ENCODE peak calls at places on chromosomes 5 and 9, in four cellular contexts. N is K562, X is H1, M is SK-N-SH. Y is an unnamed sample.

GRCh38 chr5:52148679-52149078 is 639.0 kb upstream of the ITGA1 start:
- DNase-seq in M (no peak), X (no peak), N (no peak), Y (no peak)

GRCh38 chr5:88502179-88503064 is 233.8 kb upstream of the TMEM161B start:
- DNase-seq in N (no peak), X (no peak), M (no peak), Y (no peak)

GRCh38 chr5:149371296-149371962 is 7.7 kb downstream of the IL17B start:
- DNase-seq in M (peak; percentile 83), X (no peak), N (peak; percentile 82), Y (peak; percentile 79)

GRCh38 chr9:105930007-105930627 is 235.8 kb downstream of the TMEM38B start:
- DNase-seq in X (no peak), M (peak; percentile 26), N (no peak), Y (no peak)

GRCh38 chr5:157607371-157608161 is 32.0 kb upstream of the ADAM19 start:
- DNase-seq in X (no peak), N (peak; percentile 33), M (no peak), Y (no peak)

GRCh38 chr9:14030350-14030823 is 283.6 kb downstream of the NFIB start:
- DNase-seq in M (peak; percentile 15), N (no peak), X (no peak), Y (no peak)

GRCh38 chr5:156351423-156351822 is 24.5 kb downstream of the SGCD start:
- DNase-seq in M (no peak), X (no peak), N (no peak), Y (no peak)

GRCh38 chr5:176823076-176823481 is 12.7 kb downstream of the UNC5A start:
- DNase-seq in M (peak; percentile 68), X (no peak), N (no peak), Y (no peak)

GRCh38 chr9:122087406-122088200 is 5.5 kb downstream of the TTLL11 start:
- DNase-seq in M (no peak), N (no peak), X (no peak), Y (no peak)

GRCh38 chr5:15620501-15620900 is 120.5 kb downstream of the FBXL7 start:
- DNase-seq in M (no peak), N (no peak), X (no peak), Y (no peak)

GRCh38 chr9:72527801-72528195 is 6.4 kb downstream of the TMC1 start:
- DNase-seq in M (no peak), X (no peak), N (no peak), Y (no peak)

GRCh38 chr9:128231638-128232568 is 28.7 kb downstream of the DNM1 start:
- DNase-seq in M (no peak), X (no peak), N (no peak), Y (no peak)

GRCh38 chr5:33241826-33242225 is 198.9 kb upstream of the TARS1 start:
- DNase-seq in N (no peak), X (no peak), M (no peak), Y (no peak)

GRCh38 chr9:19720374-19720773 is 68.5 kb downstream of the SLC24A2 start:
- DNase-seq in N (no peak), X (no peak), M (no peak), Y (no peak)

GRCh38 chr9:114339130-114339908 is 9.7 kb downstream of the ORM2 start:
- DNase-seq in X (peak; percentile 38), M (peak; percentile 86), N (peak; percentile 86), Y (peak; percentile 70)

GRCh38 chr5:34555699-34556513 is 100.2 kb upstream of the RAI14 start:
- DNase-seq in X (no peak), M (no peak), N (no peak), Y (no peak)

GRCh38 chr9:134536101-134536900 is 105.3 kb upstream of the COL5A1 start:
- DNase-seq in M (no peak), X (no peak), N (no peak), Y (no peak)

GRCh38 chr5:56740000-56740399 is 75.3 kb upstream of the MAP3K1 start:
- DNase-seq in N (no peak), M (no peak), X (no peak), Y (no peak)

GRCh38 chr5:91151947-91152346 is 231.2 kb downstream of the ARRDC3 start:
- DNase-seq in M (no peak), N (no peak), X (no peak), Y (no peak)

GRCh38 chr9:70131296-70131695 is 87.6 kb downstream of the MAMDC2 start:
- DNase-seq in X (no peak), N (no peak), M (no peak), Y (no peak)

GRCh38 chr9:119698535-119698934 is 329.3 kb upstream of the BRINP1 start:
- DNase-seq in X (no peak), M (no peak), N (no peak), Y (no peak)

GRCh38 chr5:72531496-72532190 is 24.4 kb upstream of the ZNF366 start:
- DNase-seq in M (no peak), X (no peak), N (no peak), Y (no peak)

GRCh38 chr5:125209650-125210049 is 463.2 kb upstream of the ZNF608 start:
- DNase-seq in X (no peak), N (no peak), M (no peak), Y (no peak)

GRCh38 chr9:130030821-130031481 is 12.0 kb downstream of the FNBP1 start:
- DNase-seq in N (no peak), X (no peak), M (no peak), Y (no peak)

GRCh38 chr9:72592501-72593403 is 71.3 kb downstream of the TMC1 start:
- DNase-seq in X (no peak), N (peak; percentile 53), M (peak; percentile 50), Y (no peak)

GRCh38 chr5:136057401-136057951 is 28.7 kb downstream of the TGFBI start:
- DNase-seq in N (no peak), X (no peak), M (no peak), Y (no peak)

GRCh38 chr9:129333961-129334743 is 156.1 kb upstream of the IER5L start:
- DNase-seq in M (peak; percentile 93), N (peak; percentile 69), X (peak; percentile 94), Y (peak; percentile 91)

GRCh38 chr5:135204151-135204600 is 170.1 kb upstream of the PITX1 start:
- DNase-seq in M (peak; percentile 44), N (peak; percentile 42), X (no peak), Y (no peak)

GRCh38 chr9:115118471-115119156 is 657 bp upstream of the TNC start:
- DNase-seq in M (peak; percentile 75), X (peak; percentile 77), N (no peak), Y (peak; percentile 65)

GRCh38 chr5:174301848-174302625 is 256.5 kb downstream of the NSG2 start:
- DNase-seq in M (no peak), X (no peak), N (no peak), Y (no peak)

GRCh38 chr9:93558503-93558902 is 17.9 kb upstream of the PHF2 start:
- DNase-seq in M (no peak), N (no peak), X (no peak), Y (no peak)

GRCh38 chr9:121954477-121955175 is 138.5 kb downstream of the TTLL11 start:
- DNase-seq in X (no peak), M (peak; percentile 46), N (no peak), Y (no peak)

GRCh38 chr5:116576043-116576713 is 1.6 kb upstream of the SEMA6A start:
- DNase-seq in N (peak; percentile 83), M (peak; percentile 94), X (peak; percentile 83), Y (peak; percentile 90)

GRCh38 chr9:91026266-91026665 is 224.6 kb downstream of the SYK start:
- DNase-seq in N (no peak), M (no peak), X (no peak), Y (no peak)
- TF ChIP-seq TEAD4 in N (no peak), M (no peak), X (no peak), Y (no peak)

DNA sequence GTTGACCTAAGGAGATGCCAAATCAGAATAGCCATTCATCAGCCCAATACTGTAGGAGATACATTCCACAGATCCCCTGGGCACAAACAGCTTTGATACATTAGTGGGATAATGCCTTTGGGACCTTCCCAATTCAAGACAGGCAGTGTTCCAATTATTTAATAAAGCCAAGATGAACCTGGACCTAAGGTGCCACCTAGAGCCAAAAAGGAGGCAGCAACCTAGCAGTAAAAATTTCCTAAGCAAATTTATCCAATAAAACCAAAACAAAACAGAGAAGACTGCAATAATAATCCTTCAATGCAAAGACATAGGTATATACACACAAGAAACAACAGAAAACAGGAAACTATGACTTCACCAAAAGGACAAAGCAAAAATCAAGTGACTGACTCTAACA is 253.0 kb downstream of the HINT1 start:
- DNase-seq in X (no peak), M (no peak), N (no peak), Y (no peak)
- TF ChIP-seq CTCF in X (no peak), M (no peak), N (peak; percentile 29), Y (no peak)

GRCh38 chr5:142235870-142236672 is 88.8 kb downstream of the SPRY4 start:
- DNase-seq in N (no peak), M (no peak), X (no peak), Y (peak; percentile 25)

GRCh38 chr5:142235050-142235797 is 89.6 kb downstream of the SPRY4 start:
- DNase-seq in N (no peak), M (no peak), X (peak; percentile 80), Y (peak; percentile 78)

GRCh38 chr5:142237707-142238106 is 87.1 kb downstream of the SPRY4 start:
- DNase-seq in N (no peak), X (no peak), M (no peak), Y (no peak)

GRCh38 chr5:142242272-142242671 is 82.5 kb downstream of the SPRY4 start:
- DNase-seq in X (no peak), M (no peak), N (no peak), Y (no peak)

GRCh38 chr5:142239394-142240159 is 85.2 kb downstream of the SPRY4 start:
- DNase-seq in M (no peak), N (no peak), X (no peak), Y (no peak)
- TF ChIP-seq TEAD4 in M (no peak), N (no peak), X (no peak), Y (no peak)

GRCh38 chr9:22228542-22228941 is 218.1 kb upstream of the DMRTA1 start:
- DNase-seq in N (no peak), M (no peak), X (no peak), Y (no peak)
- TF ChIP-seq CTCF in N (no peak), M (peak; percentile 50), X (no peak), Y (no peak)

GRCh38 chr5:78221467-78221866 is 73.0 kb downstream of the AP3B1 start:
- DNase-seq in M (no peak), X (no peak), N (no peak), Y (no peak)

GRCh38 chr5:78224358-78224757 is 70.1 kb downstream of the AP3B1 start:
- DNase-seq in N (no peak), X (no peak), M (no peak), Y (no peak)

DNA sequence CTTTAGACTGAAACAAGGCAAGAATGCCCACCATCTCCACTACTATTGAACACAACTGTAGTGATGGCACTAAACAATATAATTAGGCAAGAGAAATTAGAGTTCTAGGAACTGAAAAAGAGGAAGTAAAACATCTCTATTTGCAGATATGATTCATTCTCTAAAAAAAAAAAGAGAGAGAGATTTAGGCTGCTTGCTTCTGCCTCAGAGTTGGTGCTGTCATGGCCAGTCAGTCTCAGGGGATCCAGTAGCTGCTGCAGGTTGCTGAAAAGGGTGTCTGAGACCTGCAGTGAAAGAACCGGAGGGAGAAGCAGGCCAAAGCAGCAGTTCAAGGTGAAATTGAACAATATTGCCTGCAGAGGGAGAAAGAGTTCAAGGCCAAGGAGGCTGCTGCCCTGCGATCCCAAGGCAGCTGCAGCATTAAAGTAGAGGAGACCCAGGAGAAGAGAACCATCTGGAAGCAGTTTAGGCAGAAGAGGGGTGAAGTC is 72.5 kb downstream of the AP3B1 start:
- DNase-seq in X (peak; percentile 27), M (no peak), N (no peak), Y (peak; percentile 25)
- TF ChIP-seq TEAD4 in X (no peak), M (no peak), N (no peak), Y (no peak)

Y was measured in WTC11.